ENCODE peak calls at places on chromosome 6, in six cellular contexts. T, U, N, Y, S and G are unnamed samples.

GRCh38 chr6:136225496-136225895 is 24.6 kb downstream of the MTFR2 start:
- ATAC-seq in T (no peak), U (no peak), N (no peak), Y (no peak), S (no peak), G (no peak)

GRCh38 chr6:160128125-160128683 is 6.6 kb downstream of the SLC22A1 start:
- ATAC-seq in T (no peak), U (no peak), N (no peak), Y (no peak), S (no peak), G (no peak)

GRCh38 chr6:39979461-39980328 is 45.4 kb upstream of the MOCS1 start:
- ATAC-seq in T (no peak), U (no peak), N (no peak), Y (no peak), S (no peak), G (peak; percentile 66)

GRCh38 chr6:8029243-8029870 is 34.8 kb downstream of the BLOC1S5 start:
- ATAC-seq in T (no peak), U (peak; percentile 34), N (no peak), Y (no peak), S (no peak), G (no peak)

GRCh38 chr6:130138909-130139242 is 83.9 kb downstream of the SAMD3 start:
- ATAC-seq in T (no peak), U (no peak), N (no peak), Y (peak; percentile 22), S (no peak), G (no peak)

GRCh38 chr6:169046483-169047192 is 207.0 kb downstream of the THBS2 start:
- ATAC-seq in T (peak; percentile 70), U (no peak), N (no peak), Y (no peak), S (no peak), G (no peak)

GRCh38 chr6:164322533-164322932 is 908.0 kb downstream of the QKI start:
- ATAC-seq in T (peak; percentile 98), U (no peak), N (no peak), Y (no peak), S (no peak), G (peak; percentile 94)

GRCh38 chr6:152356659-152357058 is 280.5 kb downstream of the SYNE1 start:
- ATAC-seq in T (no peak), U (peak; percentile 68), N (no peak), Y (no peak), S (peak; percentile 47), G (peak; percentile 49)

GRCh38 chr6:41671376-41671775 is 33.1 kb downstream of the MDFI start:
- ATAC-seq in T (no peak), U (no peak), N (no peak), Y (no peak), S (no peak), G (no peak)